ENCODE peak calls at places on chromosomes 11 and 22, in eight cellular contexts. U is lower lobe of right lung, J is spleen, R is mammary epithelial cell, Z is brain microvascular endothelial cell, E is CD14-positive monocyte, V is AG04450, T is stomach. S is an unnamed sample.
A peak's percentile ranks its signal among the peaks of the same experiment; 100 is the strongest.

GRCh38 chr22:20027966-20028854 is 7.3 kb downstream of the TANGO2 start:
- DNase-seq in U (no peak), J (peak; percentile 7), R (no peak), Z (peak; percentile 20), E (no peak), V (no peak), T (no peak), S (no peak)

GRCh38 chr11:32817181-32817842 is 12.4 kb upstream of the PRRG4 start:
- DNase-seq in U (no peak), J (no peak), R (peak; percentile 42), Z (no peak), E (no peak), V (no peak), T (no peak), S (no peak)

GRCh38 chr22:36467042-36467810 is 14.2 kb downstream of the TXN2 start:
- DNase-seq in U (no peak), J (no peak), R (peak; percentile 63), Z (peak; percentile 78), E (no peak), V (no peak), T (no peak), S (no peak)

GRCh38 chr11:15985127-15985862 is 371.1 kb downstream of the SOX6 start:
- DNase-seq in U (no peak), J (no peak), R (no peak), Z (no peak), E (no peak), V (no peak), T (no peak), S (no peak)

GRCh38 chr22:28034760-28035401 is 115.8 kb upstream of the PITPNB start:
- DNase-seq in U (no peak), J (peak; percentile 72), R (no peak), Z (peak; percentile 60), E (no peak), V (no peak), T (peak; percentile 78), S (no peak)

GRCh38 chr22:31148953-31149627 is 8.8 kb upstream of the PLA2G3 start:
- DNase-seq in U (peak; percentile 71), J (no peak), R (peak; percentile 48), Z (peak; percentile 79), E (no peak), V (peak; percentile 54), T (peak; percentile 79), S (peak; percentile 59)

GRCh38 chr22:38866399-38867123 is 5.5 kb downstream of the CBX6 start:
- DNase-seq in U (peak; percentile 38), J (peak; percentile 88), R (no peak), Z (no peak), E (no peak), V (no peak), T (no peak), S (no peak)

GRCh38 chr11:121122328-121122727 is 21.3 kb downstream of the TECTA start:
- DNase-seq in U (no peak), J (no peak), R (no peak), Z (no peak), E (no peak), V (no peak), T (no peak), S (no peak)

GRCh38 chr11:61895046-61895717 is 3.8 kb upstream of the FADS3 start:
- DNase-seq in U (no peak), J (no peak), R (no peak), Z (no peak), E (no peak), V (no peak), T (no peak), S (no peak)

DNA sequence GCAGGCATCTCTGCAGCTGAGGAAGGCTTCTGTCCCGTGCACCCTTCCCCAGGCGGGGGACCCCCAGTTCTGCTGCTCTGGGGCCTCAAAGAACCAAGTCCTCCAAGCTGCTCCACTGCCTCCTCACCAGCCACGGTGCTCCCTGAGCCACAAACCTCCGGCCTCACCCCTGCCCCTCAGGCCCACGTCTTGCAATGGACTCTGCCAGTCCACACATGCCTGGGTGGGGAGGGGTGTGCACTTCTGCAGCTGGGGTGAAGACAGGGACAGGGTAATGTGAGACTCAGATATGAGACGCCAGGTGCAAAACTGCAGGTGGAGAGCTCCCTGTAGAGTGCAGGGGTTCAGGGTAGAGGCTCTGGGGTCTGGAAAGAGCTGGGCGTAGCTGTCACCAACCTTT is 3.2 kb upstream of the PTDSS2 start:
- DNase-seq in U (peak; percentile 54), J (no peak), R (peak; percentile 60), Z (no peak), E (no peak), V (no peak), T (no peak), S (no peak)
- TF ChIP-seq CTCF in U (no peak), J (no peak), R (no peak), Z (no peak), E (no peak), V (no peak), T (no peak), S (no peak)

GRCh38 chr11:101476186-101476585 is 107.6 kb downstream of the TRPC6 start:
- DNase-seq in U (no peak), J (no peak), R (no peak), Z (peak; percentile 19), E (no peak), V (no peak), T (no peak), S (no peak)

GRCh38 chr11:101478587-101479375 is 105.0 kb downstream of the TRPC6 start:
- DNase-seq in U (peak; percentile 44), J (no peak), R (peak; percentile 73), Z (no peak), E (no peak), V (no peak), T (no peak), S (no peak)

GRCh38 chr11:101474666-101475065 is 109.1 kb downstream of the TRPC6 start:
- DNase-seq in U (no peak), J (no peak), R (no peak), Z (no peak), E (no peak), V (no peak), T (no peak), S (no peak)

GRCh38 chr11:101475699-101476098 is 108.1 kb downstream of the TRPC6 start:
- DNase-seq in U (no peak), J (no peak), R (no peak), Z (no peak), E (no peak), V (no peak), T (no peak), S (no peak)

GRCh38 chr11:101477926-101478325 is 105.9 kb downstream of the TRPC6 start:
- DNase-seq in U (no peak), J (no peak), R (no peak), Z (no peak), E (no peak), V (no peak), T (no peak), S (no peak)
- TF ChIP-seq CTCF in U (no peak), J (no peak), R (no peak), Z (no peak), E (no peak), V (no peak), T (no peak), S (no peak)

GRCh38 chr22:46747646-46748045 is 9.6 kb upstream of the CERK start:
- DNase-seq in U (no peak), J (no peak), R (no peak), Z (no peak), E (no peak), V (no peak), T (no peak), S (no peak)
- TF ChIP-seq CTCF in U (no peak), J (no peak), R (no peak), Z (no peak), E (no peak), V (no peak), T (no peak), S (no peak)

GRCh38 chr11:116533186-116533825 is 239.5 kb downstream of the BUD13 start:
- DNase-seq in U (no peak), J (no peak), R (no peak), Z (no peak), E (no peak), V (no peak), T (peak; percentile 5), S (no peak)
- TF ChIP-seq CTCF in U (no peak), J (no peak), R (no peak), Z (peak; percentile 2), E (no peak), V (no peak), T (no peak), S (no peak)

GRCh38 chr11:45771942-45772522 is 32.9 kb upstream of the SLC35C1 start:
- DNase-seq in U (peak; percentile 90), J (peak; percentile 94), R (peak; percentile 62), Z (peak; percentile 65), E (peak; percentile 75), V (peak; percentile 23), T (peak; percentile 86), S (peak; percentile 18)
- TF ChIP-seq CTCF in U (peak; percentile 91), J (peak; percentile 90), R (peak; percentile 79), Z (peak; percentile 96), E (peak; percentile 69), V (peak; percentile 94), T (no peak), S (peak; percentile 93)

DNA sequence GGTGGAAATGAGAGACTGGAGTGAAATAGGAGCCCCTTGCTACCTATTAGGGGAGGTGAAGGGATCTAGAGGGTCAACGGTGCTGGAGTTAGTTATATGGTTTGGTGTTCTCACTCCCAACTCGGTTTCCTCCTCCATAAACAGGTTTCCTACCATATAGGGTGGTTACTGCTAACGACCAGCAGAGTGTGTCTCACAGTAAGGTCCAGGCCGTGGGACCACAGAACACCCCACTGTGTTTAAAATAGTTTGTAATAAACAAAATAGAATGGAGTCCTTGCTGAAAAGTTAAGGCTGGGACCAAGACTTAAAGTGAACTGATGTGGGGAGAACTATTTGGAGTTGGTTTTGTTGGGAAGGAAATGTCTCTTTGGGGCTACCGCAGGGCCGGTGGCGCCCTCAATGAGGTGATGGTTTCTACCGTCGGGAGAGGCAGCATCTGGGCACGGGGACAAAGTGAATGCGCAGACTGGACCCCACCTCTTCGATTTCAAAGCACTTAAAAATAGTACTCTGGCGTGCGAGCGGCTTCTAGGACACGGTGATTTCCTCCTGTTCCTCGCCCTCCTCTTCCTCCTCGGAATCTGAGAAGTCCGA is 4.5 kb downstream of the DBX1 start:
- DNase-seq in U (no peak), J (no peak), R (no peak), Z (no peak), E (no peak), V (no peak), T (no peak), S (no peak)
- TF ChIP-seq CTCF in U (no peak), J (no peak), R (no peak), Z (no peak), E (no peak), V (no peak), T (no peak), S (no peak)

S was measured in AG09319.